ENCODE peak calls at places on chromosome 9, in eight cellular contexts. B is foreskin fibroblast, T is osteocyte, G is RWPE1, Y is dorsolateral prefrontal cortex, I is epithelial cell of esophagus, W is choroid plexus epithelial cell, H is Panc1. F is an unnamed sample.

GRCh38 chr9:133060417-133060841 is 1.4 kb upstream of the CEL start:
- DNase-seq in T (no peak), B (no peak), W (no peak), G (no peak), Y (no peak), I (no peak), H (no peak), F (no peak)

GRCh38 chr9:75990181-75990580 is 99.7 kb downstream of the PCSK5 start:
- DNase-seq in H (no peak), G (no peak), Y (no peak), W (no peak), T (no peak), I (no peak), B (no peak), F (no peak)

GRCh38 chr9:94017939-94018531 is 62.9 kb upstream of the BARX1 start:
- DNase-seq in G (no peak), Y (no peak), T (no peak), I (no peak), H (no peak), B (peak; percentile 44), W (peak; percentile 89), F (peak; percentile 38)

GRCh38 chr9:2228132-2228531 is 213.0 kb downstream of the SMARCA2 start:
- DNase-seq in W (no peak), B (peak; percentile 28), G (no peak), Y (no peak), T (no peak), I (no peak), H (no peak), F (peak; percentile 23)

GRCh38 chr9:135332979-135333748 is 146.4 kb upstream of the PPP1R26 start:
- DNase-seq in Y (no peak), H (no peak), W (no peak), G (no peak), T (peak; percentile 57), I (no peak), B (no peak), F (no peak)

GRCh38 chr9:78609471-78609870 is 312.5 kb downstream of the PSAT1 start:
- DNase-seq in Y (no peak), H (no peak), I (no peak), G (no peak), B (no peak), W (no peak), T (no peak), F (no peak)

GRCh38 chr9:30964332-30964731 is 1420.1 kb upstream of the ACO1 start:
- DNase-seq in I (no peak), Y (no peak), G (no peak), H (no peak), T (no peak), W (no peak), B (no peak), F (no peak)

GRCh38 chr9:94096819-94097577 is 12.7 kb downstream of the PTPDC1 start:
- DNase-seq in I (peak; percentile 90), H (no peak), T (no peak), W (no peak), B (peak; percentile 40), G (peak; percentile 97), Y (no peak), F (peak; percentile 71)

GRCh38 chr9:91155746-91156145 is 206.0 kb downstream of the AUH start:
- DNase-seq in T (peak; percentile 40), H (no peak), G (no peak), I (no peak), B (no peak), Y (no peak), W (no peak), F (no peak)

GRCh38 chr9:86350006-86350755 is 4.0 kb downstream of the TUT7 start:
- DNase-seq in W (no peak), H (no peak), I (no peak), Y (no peak), G (no peak), B (no peak), T (no peak), F (no peak)

GRCh38 chr9:33517373-33517772 is 6.7 kb upstream of the ANKRD18B start:
- DNase-seq in Y (no peak), B (peak; percentile 75), T (no peak), G (peak; percentile 44), H (no peak), I (peak; percentile 60), W (peak; percentile 67), F (peak; percentile 62)

GRCh38 chr9:134028575-134029247 is 3.4 kb downstream of the BRD3OS start:
- DNase-seq in Y (no peak), G (no peak), B (no peak), W (no peak), T (no peak), I (no peak), H (no peak), F (no peak)

GRCh38 chr9:100602302-100602930 is 24.5 kb downstream of the CAVIN4 start:
- DNase-seq in W (peak; percentile 76), Y (no peak), G (peak; percentile 64), H (no peak), I (peak; percentile 77), T (no peak), B (peak; percentile 71), F (peak; percentile 61)

GRCh38 chr9:37509536-37509935 is 23.8 kb downstream of the POLR1E start:
- DNase-seq in B (no peak), H (no peak), W (no peak), G (no peak), Y (no peak), I (no peak), T (no peak), F (no peak)

GRCh38 chr9:92534199-92535159 is 1.3 kb downstream of the ECM2 start:
- DNase-seq in Y (no peak), I (no peak), G (no peak), T (no peak), B (no peak), H (no peak), W (peak; percentile 26), F (peak; percentile 2)

GRCh38 chr9:136784997-136785361 is 6.2 kb upstream of the TMEM141 start:
- DNase-seq in G (no peak), H (no peak), Y (no peak), W (no peak), T (no peak), B (no peak), I (no peak), F (no peak)

GRCh38 chr9:5633243-5633642 is 4.3 kb downstream of the RIC1 start:
- DNase-seq in T (no peak), G (peak; percentile 44), H (no peak), Y (no peak), I (peak; percentile 84), W (peak; percentile 59), B (peak; percentile 36), F (peak; percentile 17)

GRCh38 chr9:124394596-124394995 is 20.6 kb downstream of the PSMB7 start:
- DNase-seq in B (peak; percentile 34), W (no peak), G (no peak), I (no peak), H (no peak), T (no peak), Y (no peak), F (no peak)

GRCh38 chr9:124392254-124392653 is 23.0 kb downstream of the PSMB7 start:
- DNase-seq in W (no peak), T (no peak), I (no peak), Y (no peak), B (no peak), H (peak; percentile 62), G (no peak), F (no peak)

GRCh38 chr9:124390812-124391658 is 24.2 kb downstream of the PSMB7 start:
- DNase-seq in I (peak; percentile 57), Y (no peak), T (no peak), H (peak; percentile 73), B (peak; percentile 64), W (peak; percentile 23), G (peak; percentile 61), F (peak; percentile 83)

GRCh38 chr9:124394167-124394566 is 21.1 kb downstream of the PSMB7 start:
- DNase-seq in G (no peak), Y (no peak), H (no peak), B (peak; percentile 28), I (no peak), W (no peak), T (no peak), F (no peak)

GRCh38 chr9:124392855-124393460 is 22.3 kb downstream of the PSMB7 start:
- DNase-seq in B (peak; percentile 96), T (no peak), I (peak; percentile 97), W (peak; percentile 63), G (peak; percentile 98), H (peak; percentile 95), Y (peak; percentile 76), F (peak; percentile 98)
- TF ChIP-seq CTCF in B (peak; percentile 63), T (peak; percentile 48), I (peak; percentile 62), W (peak; percentile 78), G (peak; percentile 72), H (peak; percentile 82), Y (peak; percentile 66), F (peak; percentile 59)

GRCh38 chr9:114583776-114584175 is 3.8 kb upstream of the ATP6V1G1 start:
- DNase-seq in T (no peak), G (no peak), I (no peak), H (no peak), W (no peak), B (no peak), Y (no peak), F (no peak)

GRCh38 chr9:114590328-114590727 is 2.8 kb downstream of the ATP6V1G1 start:
- DNase-seq in W (no peak), G (no peak), Y (no peak), B (no peak), T (no peak), I (no peak), H (no peak), F (no peak)

GRCh38 chr9:114588671-114589526 is 1.3 kb downstream of the ATP6V1G1 start:
- DNase-seq in G (peak; percentile 57), H (no peak), B (peak; percentile 80), W (peak; percentile 40), I (peak; percentile 70), Y (no peak), T (no peak), F (peak; percentile 76)

GRCh38 chr9:114588150-114588663 is 638 bp downstream of the ATP6V1G1 start:
- DNase-seq in T (no peak), I (no peak), Y (no peak), B (peak; percentile 60), G (no peak), H (no peak), W (peak; percentile 69), F (peak; percentile 57)

GRCh38 chr9:114587345-114588149 is at the start of gene ATP6V1G1:
- DNase-seq in Y (peak; percentile 96), T (peak; percentile 99), H (peak; percentile 78), W (peak; percentile 100), G (peak; percentile 100), I (peak; percentile 100), B (peak; percentile 100), F (peak; percentile 99)
- TF ChIP-seq CTCF in Y (peak; percentile 39), T (peak; percentile 16), H (no peak), W (peak; percentile 23), G (no peak), I (peak; percentile 6), B (no peak), F (peak; percentile 14)

DNA sequence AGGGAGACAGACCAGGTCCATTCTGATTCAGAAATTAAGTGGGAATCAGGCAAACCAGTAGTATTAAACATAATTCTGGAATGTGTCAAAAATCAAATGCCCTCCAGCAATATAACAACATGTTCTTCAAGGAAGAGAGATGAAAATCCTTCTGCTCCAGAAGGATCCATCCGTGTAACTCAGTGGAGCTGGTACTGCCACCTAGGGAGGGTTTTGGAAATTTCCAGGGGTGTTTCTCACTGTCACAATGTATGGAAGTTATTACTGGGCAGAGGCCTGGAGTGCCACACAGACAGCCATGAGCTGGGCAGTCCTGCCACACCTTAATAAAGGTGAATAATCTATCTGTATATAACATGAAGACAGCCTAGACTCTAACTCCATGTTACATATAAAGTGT is 87.5 kb downstream of the TTLL11 start:
- DNase-seq in H (no peak), I (peak; percentile 58), B (peak; percentile 68), G (peak; percentile 82), Y (no peak), W (peak; percentile 45), T (peak; percentile 69), F (no peak)
- TF ChIP-seq CTCF in H (peak; percentile 72), I (peak; percentile 76), B (peak; percentile 54), G (peak; percentile 59), Y (peak; percentile 42), W (peak; percentile 67), T (peak; percentile 72), F (peak; percentile 55)

GRCh38 chr9:71812385-71812784 is 44.1 kb upstream of the CEMIP2 start:
- DNase-seq in B (peak; percentile 8), Y (peak; percentile 62), G (no peak), H (no peak), W (peak; percentile 33), I (no peak), T (no peak), F (peak; percentile 40)
- TF ChIP-seq CTCF in B (peak; percentile 24), Y (peak; percentile 46), G (no peak), H (no peak), W (peak; percentile 26), I (no peak), T (peak; percentile 29), F (no peak)